ENCODE peak calls at places on chromosomes 13 and 19, in nine cellular contexts. R, A, E, N, O, V, T, D and S are unnamed samples.

GRCh38 chr13:39578821-39579291 is 24.1 kb downstream of the LHFPL6 start:
- DNase-seq in R (no peak), A (no peak), E (no peak), N (no peak), O (no peak), V (no peak), T (no peak), D (no peak), S (peak; percentile 37)

GRCh38 chr13:32790731-32791130 is 204.5 kb downstream of the PDS5B start:
- DNase-seq in R (no peak), A (no peak), E (no peak), N (no peak), O (no peak), V (no peak), T (no peak), D (no peak), S (no peak)

GRCh38 chr19:2727640-2727944 is 6.4 kb upstream of the DIRAS1 start:
- DNase-seq in R (no peak), A (no peak), E (no peak), N (no peak), O (no peak), V (no peak), T (no peak), D (no peak), S (no peak)

GRCh38 chr13:87172166-87172825 is 498.9 kb upstream of the SLITRK5 start:
- DNase-seq in R (no peak), A (no peak), E (no peak), N (no peak), O (no peak), V (no peak), T (no peak), D (no peak), S (no peak)

GRCh38 chr19:45463241-45463640 is 4.6 kb upstream of the FOSB start:
- DNase-seq in R (no peak), A (no peak), E (no peak), N (no peak), O (no peak), V (no peak), T (no peak), D (no peak), S (no peak)

GRCh38 chr13:23866420-23867026 is 22.7 kb downstream of the MIPEP start:
- DNase-seq in R (no peak), A (no peak), E (no peak), N (no peak), O (no peak), V (no peak), T (no peak), D (no peak), S (no peak)

GRCh38 chr19:35911790-35912189 is 3.7 kb upstream of the TYROBP start:
- DNase-seq in R (no peak), A (no peak), E (no peak), N (no peak), O (no peak), V (peak; percentile 72), T (no peak), D (no peak), S (no peak)

GRCh38 chr19:2380567-2380966 is 20.5 kb downstream of the TMPRSS9 start:
- DNase-seq in R (no peak), A (no peak), E (no peak), N (no peak), O (no peak), V (no peak), T (no peak), D (no peak), S (no peak)

GRCh38 chr19:47142779-47143178 is 12.1 kb downstream of the SAE1 start:
- DNase-seq in R (no peak), A (no peak), E (no peak), N (no peak), O (no peak), V (no peak), T (no peak), D (no peak), S (no peak)

GRCh38 chr19:55676384-55676783 is 1.4 kb downstream of the EPN1 start:
- DNase-seq in R (no peak), A (no peak), E (no peak), N (no peak), O (no peak), V (no peak), T (no peak), D (no peak), S (peak; percentile 46)

GRCh38 chr13:47158583-47158982 is 261.7 kb upstream of the HTR2A start:
- DNase-seq in R (no peak), A (no peak), E (no peak), N (no peak), O (no peak), V (no peak), T (no peak), D (no peak), S (no peak)

GRCh38 chr19:51359294-51359693 is 6.9 kb downstream of the ETFB start:
- DNase-seq in R (no peak), A (no peak), E (no peak), N (no peak), O (no peak), V (no peak), T (no peak), D (peak; percentile 20), S (no peak)

GRCh38 chr13:108005231-108005630 is 210.1 kb downstream of the LIG4 start:
- DNase-seq in R (no peak), A (no peak), E (no peak), N (no peak), O (no peak), V (no peak), T (no peak), D (no peak), S (no peak)

GRCh38 chr13:44759723-44760360 is 183.7 kb upstream of the TSC22D1 start:
- DNase-seq in R (no peak), A (no peak), E (no peak), N (no peak), O (no peak), V (peak; percentile 72), T (no peak), D (no peak), S (no peak)

GRCh38 chr13:32984857-32985626 is 31.2 kb upstream of the KL start:
- DNase-seq in R (no peak), A (no peak), E (no peak), N (no peak), O (no peak), V (no peak), T (peak; percentile 0), D (no peak), S (no peak)

GRCh38 chr13:36038785-36039415 is 92.3 kb downstream of the DCLK1 start:
- DNase-seq in R (no peak), A (no peak), E (no peak), N (no peak), O (no peak), V (no peak), T (no peak), D (no peak), S (peak; percentile 8)

GRCh38 chr13:44899967-44900366 is 89.3 kb downstream of the NUFIP1 start:
- DNase-seq in R (no peak), A (no peak), E (no peak), N (no peak), O (no peak), V (no peak), T (no peak), D (no peak), S (no peak)

GRCh38 chr19:3766520-3766919 is 4.0 kb downstream of the MRPL54 start:
- DNase-seq in R (no peak), A (no peak), E (no peak), N (no peak), O (peak; percentile 5), V (no peak), T (no peak), D (no peak), S (no peak)

GRCh38 chr13:48412100-48412556 is 785 bp downstream of the LPAR6 start:
- DNase-seq in R (no peak), A (no peak), E (no peak), N (no peak), O (no peak), V (no peak), T (no peak), D (no peak), S (no peak)

GRCh38 chr19:18431351-18432197 is 6.4 kb downstream of the ISYNA1 start:
- DNase-seq in R (no peak), A (no peak), E (no peak), N (no peak), O (no peak), V (no peak), T (no peak), D (no peak), S (no peak)

GRCh38 chr19:13089857-13090507 is 12.7 kb downstream of the LYL1 start:
- DNase-seq in R (no peak), A (peak; percentile 63), E (no peak), N (no peak), O (no peak), V (no peak), T (no peak), D (no peak), S (no peak)

GRCh38 chr19:19538077-19538764 is at the start of gene CILP2:
- DNase-seq in R (peak; percentile 27), A (no peak), E (peak; percentile 78), N (no peak), O (peak; percentile 44), V (no peak), T (peak; percentile 24), D (no peak), S (no peak)

GRCh38 chr19:44741841-44742352 is 6.6 kb upstream of the BCL3 start:
- DNase-seq in R (no peak), A (peak; percentile 99), E (no peak), N (no peak), O (no peak), V (peak; percentile 98), T (no peak), D (peak; percentile 96), S (peak; percentile 40)

GRCh38 chr19:33311326-33311682 is 9.0 kb upstream of the CEBPA start:
- DNase-seq in R (no peak), A (no peak), E (no peak), N (no peak), O (no peak), V (peak; percentile 80), T (no peak), D (no peak), S (no peak)

GRCh38 chr19:21463449-21464105 is 41.8 kb upstream of the ZNF429 start:
- DNase-seq in R (no peak), A (no peak), E (peak; percentile 92), N (no peak), O (peak; percentile 15), V (no peak), T (peak; percentile 41), D (no peak), S (peak; percentile 94)

GRCh38 chr19:51509823-51510660 is 8.4 kb upstream of the SIGLEC12 start:
- DNase-seq in R (no peak), A (no peak), E (no peak), N (no peak), O (no peak), V (no peak), T (no peak), D (no peak), S (no peak)

GRCh38 chr13:40438022-40438692 is 228.3 kb downstream of the FOXO1 start:
- DNase-seq in R (no peak), A (no peak), E (no peak), N (no peak), O (no peak), V (no peak), T (no peak), D (no peak), S (no peak)

GRCh38 chr13:24032252-24032651 is 128.3 kb upstream of the SPATA13 start:
- DNase-seq in R (no peak), A (no peak), E (no peak), N (no peak), O (no peak), V (no peak), T (no peak), D (no peak), S (no peak)

GRCh38 chr13:51827254-51827653 is 17.7 kb downstream of the TMEM272 start:
- DNase-seq in R (no peak), A (peak; percentile 45), E (no peak), N (no peak), O (no peak), V (no peak), T (no peak), D (no peak), S (no peak)